ENCODE peak calls at places on chromosomes 11 and 22, in ten cellular contexts. U is A549, W is thyroid gland, I is adrenal gland, Z is esophagus squamous epithelium, M is body of pancreas, Q is vagina, J is transverse colon, Y is prostate gland, E is sigmoid colon. H is an unnamed sample.

GRCh38 chr11:115644846-115645245 is 140.6 kb upstream of the CADM1 start:
- DNase-seq in U (no peak), W (no peak), I (no peak), Z (no peak), M (no peak), Q (no peak), J (no peak), Y (no peak), E (no peak), H (no peak)

GRCh38 chr22:20857247-20857643 is 1.4 kb downstream of the PI4KA start:
- DNase-seq in U (no peak), W (no peak), I (peak; percentile 39), Z (no peak), M (no peak), Q (no peak), J (no peak), Y (no peak), E (no peak), H (no peak)

GRCh38 chr22:32103648-32104326 is 55.3 kb downstream of the C22orf42 start:
- DNase-seq in U (no peak), W (no peak), I (no peak), Z (no peak), M (no peak), Q (no peak), J (no peak), Y (no peak), E (no peak), H (no peak)

GRCh38 chr11:44976576-44976975 is 25.9 kb upstream of the TP53I11 start:
- DNase-seq in U (no peak), W (no peak), I (no peak), Z (no peak), M (no peak), Q (no peak), J (peak; percentile 30), Y (no peak), E (no peak), H (no peak)

GRCh38 chr11:844693-845644 is 2.3 kb downstream of the TSPAN4 start:
- DNase-seq in U (peak; percentile 92), W (peak; percentile 97), I (peak; percentile 86), Z (no peak), M (peak; percentile 91), Q (peak; percentile 97), J (peak; percentile 79), Y (peak; percentile 85), E (peak; percentile 99), H (peak; percentile 90)

GRCh38 chr11:88102595-88102929 is 72.7 kb downstream of the RAB38 start:
- DNase-seq in U (no peak), W (no peak), I (no peak), Z (no peak), M (no peak), Q (no peak), J (no peak), Y (no peak), E (no peak), H (no peak)

GRCh38 chr11:102047305-102047924 is at the start of gene CFAP300:
- DNase-seq in U (peak; percentile 85), W (peak; percentile 80), I (peak; percentile 88), Z (peak; percentile 4), M (peak; percentile 78), Q (peak; percentile 89), J (peak; percentile 85), Y (peak; percentile 77), E (peak; percentile 94), H (peak; percentile 74)

GRCh38 chr11:120241277-120241676 is 1.3 kb downstream of the POU2F3 start:
- DNase-seq in U (no peak), W (peak; percentile 82), I (no peak), Z (no peak), M (no peak), Q (no peak), J (no peak), Y (peak; percentile 90), E (no peak), H (peak; percentile 47)

GRCh38 chr11:94638902-94639373 is 71.8 kb downstream of the PIWIL4 start:
- DNase-seq in U (no peak), W (no peak), I (no peak), Z (no peak), M (no peak), Q (no peak), J (no peak), Y (peak; percentile 44), E (no peak), H (no peak)

DNA sequence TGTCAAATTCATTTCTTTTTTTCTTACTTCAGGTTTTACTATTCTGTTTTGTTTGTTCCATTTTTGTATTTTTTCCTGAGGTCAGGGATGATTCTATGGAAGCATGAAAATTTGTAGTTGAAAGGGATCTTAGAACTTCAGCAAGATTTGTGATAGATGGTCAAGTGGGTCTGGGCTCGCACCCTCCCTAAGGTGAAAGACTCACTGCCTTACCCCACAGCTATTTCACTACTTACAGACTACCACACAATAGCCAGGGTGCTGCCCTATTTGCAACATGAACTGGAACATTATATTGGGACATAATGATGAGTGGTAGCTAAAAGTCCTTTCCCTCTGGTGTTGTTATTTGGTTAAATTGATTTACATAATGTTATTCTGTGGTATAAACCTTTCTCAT is 62.6 kb downstream of the MAML2 start:
- DNase-seq in U (no peak), W (no peak), I (no peak), Z (no peak), M (no peak), Q (no peak), J (no peak), Y (no peak), E (no peak), H (no peak)
- H3K4me1 ChIP-seq in U (peaks cover 24% of the 10 kb centered on the region), W (peaks cover 35% of the 10 kb centered on the region), I (no peaks in the 10 kb centered on the region), Z (peaks cover 17% of the 10 kb centered on the region), M (no peaks in the 10 kb centered on the region), Q (peaks cover 50% of the 10 kb centered on the region), J (peaks cover 35% of the 10 kb centered on the region), Y (no peaks in the 10 kb centered on the region), E (peaks cover 36% of the 10 kb centered on the region), H (peaks cover 21% of the 10 kb centered on the region)

GRCh38 chr11:69944146-69944795 is 125.1 kb upstream of the FGF3 start:
- DNase-seq in U (no peak), W (no peak), I (no peak), Z (no peak), M (no peak), Q (no peak), J (no peak), Y (no peak), E (no peak), H (peak; percentile 47)

GRCh38 chr11:69941546-69942332 is 122.5 kb upstream of the FGF3 start:
- DNase-seq in U (no peak), W (peak; percentile 76), I (no peak), Z (no peak), M (no peak), Q (no peak), J (no peak), Y (no peak), E (peak; percentile 53), H (peak; percentile 38)

GRCh38 chr11:69943506-69943905 is 124.3 kb upstream of the FGF3 start:
- DNase-seq in U (no peak), W (no peak), I (no peak), Z (no peak), M (no peak), Q (no peak), J (no peak), Y (no peak), E (no peak), H (peak; percentile 51)

GRCh38 chr11:69942333-69942820 is 123.2 kb upstream of the FGF3 start:
- DNase-seq in U (no peak), W (no peak), I (no peak), Z (no peak), M (no peak), Q (no peak), J (no peak), Y (no peak), E (peak; percentile 30), H (peak; percentile 43)

GRCh38 chr11:69943066-69943465 is 123.8 kb upstream of the FGF3 start:
- DNase-seq in U (peak; percentile 51), W (peak; percentile 25), I (no peak), Z (no peak), M (no peak), Q (no peak), J (no peak), Y (no peak), E (peak; percentile 40), H (peak; percentile 55)
- H3K4me3 ChIP-seq in U (no peak overlapping the region), W (no peak overlapping the region), I (no peak overlapping the region), Z (no peak overlapping the region), M (no peak overlapping the region), Q (no peak overlapping the region), J (no peak overlapping the region), Y (no peak overlapping the region), E (no peak overlapping the region), H (no peak overlapping the region)

DNA sequence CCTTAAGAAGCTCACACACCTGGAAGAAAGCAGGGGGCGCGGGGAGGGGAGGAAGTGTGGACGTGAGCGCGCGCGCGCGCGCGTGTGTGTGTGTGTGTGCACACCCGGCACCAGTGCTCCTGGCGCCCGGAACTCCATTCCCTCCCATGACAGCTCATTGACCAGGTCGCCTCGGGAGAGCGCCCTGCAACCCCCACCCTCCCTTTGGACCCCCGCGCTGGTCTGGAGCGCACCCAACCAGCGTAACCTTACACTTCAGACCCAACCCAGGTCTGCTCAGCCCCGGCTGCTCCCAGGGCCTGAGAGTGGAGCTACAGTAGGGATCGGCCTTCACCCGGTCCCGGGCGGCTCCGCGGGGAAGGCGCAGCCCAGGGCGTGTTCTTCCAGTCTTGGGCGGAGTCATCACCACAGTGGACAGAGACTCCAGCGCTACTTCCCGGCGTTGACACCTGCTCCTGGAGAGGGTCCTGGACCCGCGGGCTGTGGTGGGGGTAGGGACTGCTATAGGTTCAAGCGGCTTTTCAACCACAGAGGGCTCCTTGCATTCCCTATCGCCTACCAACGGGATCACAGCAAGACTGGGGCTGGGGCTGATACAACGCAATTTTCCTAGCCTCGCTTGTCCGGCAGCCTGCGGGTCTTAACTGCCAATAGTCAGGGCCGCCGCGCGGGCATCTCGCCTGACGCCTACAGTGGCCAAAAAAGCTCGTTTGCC is 1.4 kb downstream of the GALNT18 start:
- DNase-seq in U (peak; percentile 58), W (peak; percentile 73), I (peak; percentile 26), Z (no peak), M (peak; percentile 57), Q (no peak), J (peak; percentile 73), Y (peak; percentile 46), E (peak; percentile 78), H (peak; percentile 78)
- TF ChIP-seq POLR2A in U (peak; percentile 25), W (no peak), I (no peak), Z (no peak), M (peak; percentile 26), Q (no peak), J (peak; percentile 50), Y (no peak), E (no peak), H (no peak)

DNA sequence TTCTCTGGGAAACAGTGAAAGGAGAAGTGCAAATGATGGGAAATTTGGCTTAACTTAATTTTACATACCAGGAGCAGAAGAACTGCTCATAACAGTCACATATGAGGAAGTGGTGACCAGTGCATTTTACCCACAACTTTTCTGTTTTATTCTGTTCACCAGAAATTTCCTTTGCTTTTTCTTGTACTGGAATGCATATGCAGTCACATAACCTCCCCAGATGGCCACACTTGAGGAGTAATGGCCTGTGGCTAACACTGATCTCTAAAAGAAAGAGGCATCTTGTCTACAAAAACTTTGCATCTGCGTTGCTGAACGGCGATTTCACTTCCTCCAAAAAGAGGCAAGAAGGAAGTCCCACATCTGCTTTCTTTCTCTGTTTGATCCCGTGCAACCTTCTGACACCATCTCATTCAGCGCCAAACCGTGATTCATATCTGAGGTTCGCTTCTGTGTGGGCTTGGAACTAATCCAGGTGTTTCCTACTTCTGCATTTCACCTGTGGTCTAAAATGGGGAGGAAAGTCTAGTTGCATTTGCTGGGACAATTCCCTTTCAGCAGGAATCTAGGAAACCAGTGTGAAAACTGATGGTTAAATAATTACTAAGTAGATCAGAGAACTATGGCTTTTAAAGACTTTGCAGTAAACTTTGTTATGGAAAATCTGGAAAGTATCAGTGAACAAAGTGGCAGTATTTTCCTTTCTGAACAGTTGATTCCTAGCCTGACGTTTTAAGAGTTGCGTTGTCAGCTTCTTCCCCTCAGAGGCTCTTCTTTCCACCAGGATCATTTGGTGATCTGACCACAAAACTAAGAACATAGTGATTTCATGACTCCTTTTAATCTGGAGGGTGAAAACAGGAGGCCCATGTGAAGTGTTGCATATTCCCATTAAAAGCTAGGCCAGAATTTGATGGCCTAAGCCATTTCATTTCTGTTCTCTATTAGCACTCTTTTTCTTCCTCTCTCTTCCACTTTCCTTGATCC is 4.2 kb upstream of the MPEG1 start:
- DNase-seq in U (no peak), W (peak; percentile 5), I (peak; percentile 59), Z (no peak), M (peak; percentile 26), Q (no peak), J (peak; percentile 46), Y (no peak), E (peak; percentile 79), H (peak; percentile 80)
- H3K4me1 ChIP-seq in U (peaks cover 17% of the 10 kb centered on the region), W (peaks cover 3% of the 10 kb centered on the region), I (no peaks in the 10 kb centered on the region), Z (peaks cover 3% of the 10 kb centered on the region), M (no peaks in the 10 kb centered on the region), Q (peaks cover 9% of the 10 kb centered on the region), J (no peaks in the 10 kb centered on the region), Y (no peaks in the 10 kb centered on the region), E (peaks cover 13% of the 10 kb centered on the region), H (peaks cover 64% of the 10 kb centered on the region)